ENCODE peak calls at places on chromosomes 12 and 14, in four cellular contexts. One of them, this sample, is unnamed. For H3K9me3 and H3K36me3, the result is how much of the 10 kb centered on the place peaks cover.

GRCh38 chr12:28427046-28427445 is 236.8 kb downstream of the CCDC91 start:
- DNase-seq in psoas muscle: no peak
- DNase-seq in body of pancreas: no peak
- DNase-seq in GM23248: no peak
- DNase-seq in this sample: no peak

GRCh38 chr12:81120961-81121360 is 43.1 kb downstream of the ACSS3 start:
- DNase-seq in GM23248: no peak
- DNase-seq in body of pancreas: no peak
- DNase-seq in psoas muscle: no peak
- DNase-seq in this sample: no peak

GRCh38 chr14:21206753-21207684 is 51.2 kb upstream of the OR5AU1 start:
- DNase-seq in body of pancreas: no peak
- DNase-seq in GM23248: no peak
- DNase-seq in psoas muscle: no peak
- DNase-seq in this sample: no peak

GRCh38 chr14:90299408-90299807 is 32.3 kb downstream of the NRDE2 start:
- DNase-seq in body of pancreas: no peak
- DNase-seq in psoas muscle: peak
- DNase-seq in GM23248: no peak
- DNase-seq in this sample: no peak

GRCh38 chr14:72753044-72753710 is 140.7 kb downstream of the DPF3 start:
- DNase-seq in GM23248: no peak
- DNase-seq in psoas muscle: no peak
- DNase-seq in body of pancreas: no peak
- DNase-seq in this sample: no peak

GRCh38 chr14:23121401-23121800 is 2.3 kb upstream of the CEBPE start:
- DNase-seq in GM23248: peak
- DNase-seq in body of pancreas: peak
- DNase-seq in psoas muscle: peak
- DNase-seq in this sample: peak

GRCh38 chr14:32559048-32559447 is 229.9 kb downstream of the AKAP6 start:
- DNase-seq in psoas muscle: no peak
- DNase-seq in body of pancreas: no peak
- DNase-seq in GM23248: peak
- DNase-seq in this sample: no peak

GRCh38 chr14:89337161-89337560 is 79.9 kb downstream of the FOXN3 start:
- DNase-seq in GM23248: peak
- DNase-seq in body of pancreas: no peak
- DNase-seq in psoas muscle: no peak
- DNase-seq in this sample: no peak

GRCh38 chr14:70189678-70190077 is 927 bp upstream of the SLC8A3 start:
- DNase-seq in GM23248: no peak
- DNase-seq in psoas muscle: no peak
- DNase-seq in body of pancreas: no peak
- DNase-seq in this sample: no peak

GRCh38 chr12:106305376-106305775 is 2.8 kb downstream of the TCP11L2 start:
- DNase-seq in GM23248: peak
- DNase-seq in body of pancreas: no peak
- DNase-seq in psoas muscle: no peak
- DNase-seq in this sample: no peak

GRCh38 chr12:47415054-47415453 is 290.8 kb downstream of the RPAP3 start:
- DNase-seq in psoas muscle: no peak
- DNase-seq in GM23248: peak
- DNase-seq in body of pancreas: no peak
- DNase-seq in this sample: peak

DNA sequence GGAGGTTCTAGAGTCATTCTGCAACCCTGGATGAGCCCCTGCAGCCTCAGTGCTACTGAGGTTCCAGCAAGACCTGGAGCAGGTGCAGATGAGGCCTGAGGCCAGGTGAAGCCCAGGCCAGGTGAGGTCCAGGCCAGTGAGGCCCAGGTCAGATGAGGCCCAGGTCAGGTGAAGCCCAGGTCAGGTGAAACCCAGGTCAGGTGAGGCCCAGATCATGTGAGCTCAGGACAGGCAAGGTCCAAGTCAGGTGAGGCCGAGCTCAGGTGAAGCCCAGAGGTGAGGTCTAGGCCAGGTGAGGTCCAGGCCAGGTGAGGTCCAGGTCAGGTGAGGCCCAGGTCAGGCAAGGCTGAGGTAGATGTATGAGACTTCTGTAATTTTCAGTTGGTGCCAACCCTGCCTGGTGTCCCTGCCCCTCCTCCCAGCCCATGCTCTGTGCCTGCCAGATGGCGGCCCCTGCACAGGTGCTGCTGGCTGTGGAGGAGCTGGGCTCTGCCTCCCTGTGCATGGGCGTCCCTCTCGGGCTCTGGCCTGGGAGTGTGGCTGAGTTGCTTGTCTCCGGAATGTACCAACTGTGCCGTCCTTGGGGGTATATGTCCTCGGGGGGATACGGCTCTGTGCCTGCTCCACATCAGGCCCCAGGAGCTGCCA is 388.5 kb downstream of the TMEM121 start:
- DNase-seq in GM23248: no peak
- DNase-seq in psoas muscle: peak
- DNase-seq in body of pancreas: no peak
- DNase-seq in this sample: no peak
- H3K9me3 ChIP-seq in GM23248: under half
- H3K9me3 ChIP-seq in psoas muscle: under half
- H3K9me3 ChIP-seq in body of pancreas: under half
- H3K9me3 ChIP-seq in this sample: under half

DNA sequence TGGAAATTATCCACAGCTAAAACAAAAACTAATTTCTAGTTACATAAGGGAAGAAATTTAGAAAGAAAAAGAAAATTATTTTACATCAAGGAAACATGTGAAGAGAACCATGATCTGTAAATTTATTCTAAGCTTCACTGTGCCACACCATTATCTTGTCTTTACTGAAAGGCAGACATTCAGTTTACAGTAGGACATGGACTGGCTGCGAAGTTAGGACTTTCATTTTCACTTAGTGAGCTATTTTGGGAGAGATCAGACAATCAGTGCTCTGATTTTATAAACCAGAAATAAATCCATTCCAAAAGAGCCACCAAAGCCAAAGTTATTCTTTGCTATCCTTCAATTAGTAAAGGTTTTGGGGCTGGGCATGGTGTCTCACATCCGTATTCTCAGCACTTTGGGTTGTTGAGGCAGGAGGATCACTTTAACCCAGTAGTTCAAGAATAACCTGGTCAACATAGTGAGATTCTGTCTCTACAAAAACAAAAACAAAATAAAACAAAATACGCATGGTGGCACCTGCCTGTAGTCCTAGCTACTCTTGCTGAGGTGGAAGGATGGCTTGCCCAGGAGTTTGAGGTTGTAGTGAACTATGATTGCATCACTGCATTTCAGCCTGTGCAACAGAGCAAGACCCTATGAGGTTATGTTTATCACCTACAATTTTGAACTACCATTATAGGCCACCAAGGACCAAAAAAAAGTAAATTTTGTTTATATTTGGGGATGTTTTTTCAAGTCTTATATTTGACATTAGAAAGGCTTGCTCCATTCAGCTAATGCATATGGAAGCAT is 1084.8 kb upstream of the ATXN7L3B start:
- DNase-seq in GM23248: no peak
- DNase-seq in psoas muscle: no peak
- DNase-seq in body of pancreas: no peak
- DNase-seq in this sample: no peak
- H3K4me3 ChIP-seq in GM23248: no peak
- H3K4me3 ChIP-seq in psoas muscle: no peak
- H3K4me3 ChIP-seq in body of pancreas: no peak
- H3K4me3 ChIP-seq in this sample: peak

GRCh38 chr12:50017047-50017446 is 8.2 kb downstream of the RACGAP1 start:
- DNase-seq in psoas muscle: no peak
- DNase-seq in body of pancreas: peak
- DNase-seq in GM23248: peak
- DNase-seq in this sample: peak
- H3K36me3 ChIP-seq in psoas muscle: under half
- H3K36me3 ChIP-seq in body of pancreas: under half
- H3K36me3 ChIP-seq in GM23248: under half
- H3K36me3 ChIP-seq in this sample: half or more

DNA sequence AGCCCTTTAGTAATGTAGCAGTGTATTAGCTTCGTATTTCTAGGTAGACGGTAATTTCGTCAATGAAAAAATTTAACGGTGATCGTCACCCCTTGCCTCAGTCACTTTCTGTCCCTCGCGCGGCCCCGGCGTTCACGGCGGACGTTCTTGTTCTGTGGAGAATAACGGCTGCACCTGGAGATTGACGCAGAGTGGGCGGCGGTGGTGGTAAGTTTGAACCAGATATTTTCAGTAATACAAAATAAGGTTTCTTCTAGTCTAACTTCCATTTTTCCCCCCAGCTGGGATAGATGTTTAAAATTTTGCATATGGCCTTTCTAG is 341 bp downstream of the ZNF10 start:
- DNase-seq in psoas muscle: peak
- DNase-seq in GM23248: peak
- DNase-seq in body of pancreas: no peak
- DNase-seq in this sample: peak
- H3K9me3 ChIP-seq in psoas muscle: half or more
- H3K9me3 ChIP-seq in GM23248: under half
- H3K9me3 ChIP-seq in body of pancreas: under half
- H3K9me3 ChIP-seq in this sample: under half

GRCh38 chr12:3841783-3842182 is 31.4 kb downstream of the PARP11 start:
- DNase-seq in GM23248: no peak
- DNase-seq in psoas muscle: no peak
- DNase-seq in body of pancreas: no peak
- DNase-seq in this sample: no peak
- H3K4me3 ChIP-seq in GM23248: no peak
- H3K4me3 ChIP-seq in psoas muscle: no peak
- H3K4me3 ChIP-seq in body of pancreas: no peak
- H3K4me3 ChIP-seq in this sample: no peak

GRCh38 chr12:121511931-121512330 is 68.9 kb downstream of the KDM2B start:
- DNase-seq in body of pancreas: no peak
- DNase-seq in psoas muscle: no peak
- DNase-seq in GM23248: no peak
- DNase-seq in this sample: no peak
- H3K36me3 ChIP-seq in body of pancreas: under half
- H3K36me3 ChIP-seq in psoas muscle: half or more
- H3K36me3 ChIP-seq in GM23248: under half
- H3K36me3 ChIP-seq in this sample: under half

GRCh38 chr14:106551265-106551664 is 1024.9 kb downstream of the TMEM121 start:
- DNase-seq in GM23248: no peak
- DNase-seq in body of pancreas: no peak
- DNase-seq in psoas muscle: no peak
- DNase-seq in this sample: no peak

GRCh38 chr14:106549064-106549463 is 1022.7 kb downstream of the TMEM121 start:
- DNase-seq in psoas muscle: no peak
- DNase-seq in body of pancreas: no peak
- DNase-seq in GM23248: no peak
- DNase-seq in this sample: no peak

GRCh38 chr14:106547735-106548550 is 1021.6 kb downstream of the TMEM121 start:
- DNase-seq in GM23248: no peak
- DNase-seq in psoas muscle: no peak
- DNase-seq in body of pancreas: no peak
- DNase-seq in this sample: no peak
- H3K9me3 ChIP-seq in GM23248: under half
- H3K9me3 ChIP-seq in psoas muscle: under half
- H3K9me3 ChIP-seq in body of pancreas: under half
- H3K9me3 ChIP-seq in this sample: under half

GRCh38 chr14:61570188-61570960 is 124.9 kb upstream of the HIF1A start:
- DNase-seq in GM23248: peak
- DNase-seq in body of pancreas: no peak
- DNase-seq in psoas muscle: no peak
- DNase-seq in this sample: no peak

GRCh38 chr14:61569308-61569707 is 126.0 kb upstream of the HIF1A start:
- DNase-seq in body of pancreas: no peak
- DNase-seq in GM23248: no peak
- DNase-seq in psoas muscle: no peak
- DNase-seq in this sample: no peak

GRCh38 chr14:61569783-61570182 is 125.5 kb upstream of the HIF1A start:
- DNase-seq in body of pancreas: no peak
- DNase-seq in psoas muscle: peak
- DNase-seq in GM23248: peak
- DNase-seq in this sample: peak

GRCh38 chr14:61567838-61568571 is 127.3 kb upstream of the HIF1A start:
- DNase-seq in psoas muscle: no peak
- DNase-seq in GM23248: no peak
- DNase-seq in body of pancreas: no peak
- DNase-seq in this sample: no peak

GRCh38 chr14:61568572-61569011 is 126.7 kb upstream of the HIF1A start:
- DNase-seq in GM23248: no peak
- DNase-seq in psoas muscle: peak
- DNase-seq in body of pancreas: peak
- DNase-seq in this sample: no peak
- H3K4me3 ChIP-seq in GM23248: no peak
- H3K4me3 ChIP-seq in psoas muscle: peak
- H3K4me3 ChIP-seq in body of pancreas: no peak
- H3K4me3 ChIP-seq in this sample: no peak

This sample was measured in MG63.